ENCODE peak calls at places on chromosomes 6 and 20, in five cellular contexts. M is lower leg skin; D is cardiac muscle cell; G is CD4-positive, alpha-beta T cell; X is AG10803. F is an unnamed sample.

GRCh38 chr6:10030942-10031537 is 383.8 kb downstream of the TFAP2A start:
- DNase-seq in X (no peak), M (no peak), D (peak), G (no peak), F (no peak)

GRCh38 chr6:124434416-124434815 is 527.8 kb upstream of the RNF217 start:
- DNase-seq in D (no peak), G (no peak), X (no peak), M (no peak), F (no peak)

GRCh38 chr6:102417368-102417767 is 1023.9 kb downstream of the GRIK2 start:
- DNase-seq in G (no peak), M (no peak), X (no peak), D (no peak), F (no peak)

GRCh38 chr6:13415276-13415675 is 72.1 kb downstream of the GFOD1 start:
- DNase-seq in D (no peak), X (no peak), G (no peak), M (no peak), F (no peak)

GRCh38 chr20:8601542-8601912 is 467.4 kb upstream of the PLCB4 start:
- DNase-seq in M (no peak), G (no peak), D (no peak), X (no peak), F (no peak)

GRCh38 chr6:6832439-6832838 is 243.9 kb downstream of the LY86 start:
- DNase-seq in G (no peak), M (no peak), D (no peak), X (no peak), F (no peak)

GRCh38 chr20:34861386-34862084 is 11.1 kb downstream of the GGT7 start:
- DNase-seq in G (no peak), X (no peak), M (no peak), D (no peak), F (no peak)

GRCh38 chr6:19669206-19669605 is 168.0 kb upstream of the ID4 start:
- DNase-seq in G (no peak), D (no peak), X (peak), M (no peak), F (no peak)

GRCh38 chr20:50122763-50123162 is 9.8 kb upstream of the UBE2V1 start:
- DNase-seq in D (no peak), G (no peak), M (no peak), X (no peak), F (no peak)

GRCh38 chr6:95364016-95364604 is 213.2 kb upstream of the MANEA start:
- DNase-seq in M (no peak), X (peak), G (no peak), D (peak), F (no peak)

GRCh38 chr6:96450082-96450759 is 71.4 kb upstream of the UFL1 start:
- DNase-seq in G (no peak), D (no peak), X (no peak), M (no peak), F (no peak)

GRCh38 chr20:3876676-3877075 is 12.5 kb upstream of the PANK2 start:
- DNase-seq in D (no peak), G (no peak), M (no peak), X (no peak), F (no peak)

GRCh38 chr6:4352731-4353130 is 217.4 kb upstream of the ECI2 start:
- DNase-seq in M (no peak), G (no peak), D (no peak), X (peak), F (no peak)

GRCh38 chr20:38835792-38836191 is 30.3 kb downstream of the PPP1R16B start:
- DNase-seq in X (no peak), M (no peak), G (no peak), D (no peak), F (no peak)

GRCh38 chr6:106894978-106895702 is 79.4 kb downstream of the CD24 start:
- DNase-seq in D (no peak), G (no peak), X (peak), M (no peak), F (no peak)

GRCh38 chr6:91081452-91082067 is 494.7 kb upstream of the MAP3K7 start:
- DNase-seq in D (peak), M (no peak), G (no peak), X (peak), F (no peak)

GRCh38 chr6:75291331-75291730 is 6.7 kb upstream of the TMEM30A start:
- DNase-seq in G (no peak), X (no peak), M (no peak), D (no peak), F (no peak)

GRCh38 chr6:75290136-75290535 is 5.5 kb upstream of the TMEM30A start:
- DNase-seq in M (no peak), D (no peak), X (no peak), G (no peak), F (no peak)

GRCh38 chr6:75290558-75290957 is 6.0 kb upstream of the TMEM30A start:
- DNase-seq in G (no peak), X (no peak), D (no peak), M (no peak), F (no peak)

GRCh38 chr6:75291744-75292143 is 7.2 kb upstream of the TMEM30A start:
- DNase-seq in X (no peak), D (no peak), M (no peak), G (no peak), F (no peak)

DNA sequence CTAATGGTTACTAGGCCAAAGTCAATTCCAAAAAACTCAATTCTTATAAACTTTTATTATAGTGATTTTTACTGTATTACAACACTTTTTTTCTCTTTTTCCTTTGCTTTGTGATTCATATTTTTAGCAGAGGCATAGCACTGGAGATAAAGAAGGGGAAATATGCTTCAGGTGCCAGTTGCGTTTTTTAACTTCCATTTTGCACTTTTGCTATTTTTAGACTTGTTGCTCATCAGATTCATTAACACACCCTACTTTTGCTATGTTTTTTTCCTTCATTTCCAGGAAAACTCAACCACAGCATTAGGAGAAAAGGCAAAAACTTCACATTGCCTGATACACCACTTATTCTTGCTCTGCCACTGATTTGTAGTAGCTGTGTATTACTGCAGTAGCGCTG is 7.9 kb upstream of the TMEM30A start:
- DNase-seq in G (no peak), D (no peak), M (no peak), X (no peak), F (no peak)
- TF ChIP-seq CTCF in G (no peak), D (no peak), M (no peak), X (no peak), F (no peak)

GRCh38 chr6:99349620-99350141 is at the start of gene FAXC:
- DNase-seq in G (no peak), X (peak), D (peak), M (no peak), F (peak)
- TF ChIP-seq CTCF in G (no peak), X (no peak), D (no peak), M (no peak), F (no peak)

GRCh38 chr20:63861981-63862901 is 943 bp downstream of the ABHD16B start:
- DNase-seq in G (no peak), X (no peak), D (no peak), M (no peak), F (no peak)

GRCh38 chr20:63864978-63865640 is at the start of gene TPD52L2:
- DNase-seq in D (peak), M (peak), X (peak), G (peak), F (peak)

GRCh38 chr20:63863798-63864544 is 1.1 kb upstream of the TPD52L2 start:
- DNase-seq in M (peak), D (peak), G (peak), X (peak), F (peak)

GRCh38 chr20:63863021-63863797 is 1.9 kb upstream of the TPD52L2 start:
- DNase-seq in M (no peak), X (no peak), G (no peak), D (no peak), F (no peak)

GRCh38 chr20:63864545-63864977 is 509 bp upstream of the TPD52L2 start:
- DNase-seq in D (no peak), X (no peak), M (no peak), G (no peak), F (no peak)
- TF ChIP-seq CTCF in D (no peak), X (no peak), M (no peak), G (peak), F (peak)

DNA sequence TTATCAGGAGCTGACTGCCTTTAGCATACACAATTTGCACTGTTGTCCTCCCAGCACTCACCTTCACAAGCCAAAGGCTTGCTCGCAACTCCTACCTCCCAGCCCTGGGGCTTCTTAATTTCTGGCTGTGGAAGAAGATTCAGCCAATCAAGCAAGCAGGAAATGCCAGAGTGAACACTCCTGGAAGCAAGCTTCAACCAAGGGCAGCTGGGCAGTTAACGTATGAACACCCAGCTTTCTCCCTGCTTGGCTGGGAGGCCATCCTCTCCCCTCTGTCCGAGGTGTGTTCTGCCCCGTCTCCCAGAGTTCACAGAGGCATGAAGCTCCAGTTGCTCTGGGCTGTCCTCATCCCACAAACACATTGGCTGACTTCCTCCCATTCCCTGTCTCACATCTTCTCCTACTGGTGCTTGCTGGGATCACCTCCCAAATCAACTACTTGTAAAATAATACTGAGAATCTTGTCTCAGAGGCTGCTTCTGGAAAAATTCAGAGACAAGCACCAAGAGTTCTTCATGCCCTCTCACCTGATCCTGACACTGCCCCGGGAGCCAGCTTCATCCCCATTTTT is 15.3 kb upstream of the SRSF6 start:
- DNase-seq in D (no peak), M (no peak), X (peak), G (no peak), F (no peak)
- TF ChIP-seq CTCF in D (peak), M (no peak), X (peak), G (no peak), F (no peak)

GRCh38 chr6:69771158-69771906 is 25.5 kb downstream of the LMBRD1 start:
- DNase-seq in X (no peak), G (no peak), D (no peak), M (no peak), F (no peak)

GRCh38 chr6:69763763-69764162 is 33.0 kb downstream of the LMBRD1 start:
- DNase-seq in D (no peak), X (no peak), G (no peak), M (no peak), F (no peak)

DNA sequence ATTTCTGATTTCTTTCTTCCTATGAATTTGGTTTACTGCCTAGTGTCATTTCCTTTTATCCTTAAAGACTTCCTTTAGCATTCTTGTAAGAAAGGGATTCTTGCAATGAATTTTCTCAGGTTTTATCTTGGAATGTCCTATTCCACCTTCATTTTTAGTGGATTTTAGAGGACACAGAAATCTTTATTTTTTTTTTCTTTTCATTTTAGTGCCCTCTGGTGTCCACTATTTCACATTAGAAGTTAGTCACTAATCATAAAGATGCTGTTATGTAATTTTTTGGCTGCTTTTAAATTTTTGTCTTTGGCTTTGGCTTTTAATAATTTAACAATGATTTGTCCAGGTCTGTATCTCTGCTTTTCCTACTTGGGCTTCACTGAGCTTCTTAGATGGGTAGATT is 28.1 kb downstream of the LMBRD1 start:
- DNase-seq in G (no peak), D (no peak), X (peak), M (no peak), F (no peak)
- TF ChIP-seq CTCF in G (no peak), D (peak), X (peak), M (no peak), F (peak)